ENCODE peak calls at places on chromosomes 16 and 17, in six cellular contexts. V, B, M, Z, T and X are unnamed samples.

GRCh38 chr17:66495035-66495434 is 192.6 kb downstream of the PRKCA start:
- DNase-seq in V (no peak), B (no peak), M (no peak), Z (no peak), T (no peak), X (no peak)

GRCh38 chr17:68085751-68086445 is 50.4 kb downstream of the KPNA2 start:
- DNase-seq in V (peak; percentile 57), B (no peak), M (no peak), Z (peak; percentile 15), T (peak; percentile 34), X (no peak)

GRCh38 chr16:1890701-1891035 is 18.7 kb upstream of the MEIOB start:
- DNase-seq in V (no peak), B (no peak), M (no peak), Z (no peak), T (no peak), X (no peak)

GRCh38 chr17:40176409-40177110 is 710 bp upstream of the RAPGEFL1 start:
- DNase-seq in V (peak; percentile 83), B (no peak), M (no peak), Z (no peak), T (no peak), X (peak; percentile 87)

GRCh38 chr17:13647551-13647950 is 45.8 kb upstream of the HS3ST3A1 start:
- DNase-seq in V (no peak), B (peak; percentile 9), M (no peak), Z (no peak), T (no peak), X (no peak)

GRCh38 chr17:56798916-56799315 is 34.8 kb downstream of the C17orf67 start:
- DNase-seq in V (no peak), B (no peak), M (no peak), Z (peak; percentile 65), T (no peak), X (no peak)

GRCh38 chr17:8326591-8327583 is 12.8 kb upstream of the ODF4 start:
- DNase-seq in V (no peak), B (peak; percentile 36), M (no peak), Z (peak; percentile 54), T (no peak), X (no peak)

GRCh38 chr16:67341250-67341649 is 14.6 kb downstream of the LRRC36 start:
- DNase-seq in V (no peak), B (no peak), M (no peak), Z (no peak), T (no peak), X (no peak)

GRCh38 chr17:6248061-6248460 is 177.9 kb downstream of the WSCD1 start:
- DNase-seq in V (no peak), B (no peak), M (no peak), Z (no peak), T (no peak), X (no peak)

GRCh38 chr16:66130296-66130910 is 236.1 kb upstream of the CDH5 start:
- DNase-seq in V (no peak), B (peak; percentile 41), M (no peak), Z (no peak), T (no peak), X (no peak)

GRCh38 chr16:72434159-72434558 is 262.2 kb upstream of the PMFBP1 start:
- DNase-seq in V (no peak), B (peak; percentile 55), M (no peak), Z (no peak), T (no peak), X (peak; percentile 4)

GRCh38 chr17:40323731-40324650 is 15.0 kb downstream of the RARA start:
- DNase-seq in V (peak; percentile 53), B (peak; percentile 64), M (no peak), Z (no peak), T (peak; percentile 27), X (no peak)

GRCh38 chr16:57140866-57141668 is 44.8 kb downstream of the PSME3IP1 start:
- DNase-seq in V (no peak), B (no peak), M (no peak), Z (no peak), T (no peak), X (no peak)

GRCh38 chr16:1363501-1364041 is 11.8 kb downstream of the GNPTG start:
- DNase-seq in V (peak; percentile 84), B (peak; percentile 44), M (peak; percentile 87), Z (peak; percentile 87), T (no peak), X (peak; percentile 44)

GRCh38 chr16:48081656-48082055 is 74.1 kb downstream of the ABCC12 start:
- DNase-seq in V (no peak), B (peak; percentile 94), M (no peak), Z (no peak), T (no peak), X (peak; percentile 90)

GRCh38 chr17:74875155-74875969 is 2.6 kb upstream of the FDXR start:
- DNase-seq in V (no peak), B (no peak), M (no peak), Z (no peak), T (no peak), X (no peak)

GRCh38 chr17:64418506-64419339 is 28.1 kb upstream of the PECAM1 start:
- DNase-seq in V (no peak), B (peak; percentile 91), M (peak; percentile 66), Z (peak; percentile 39), T (peak; percentile 48), X (peak; percentile 39)

GRCh38 chr16:11257131-11257938 is 1.3 kb upstream of the SOCS1 start:
- DNase-seq in V (peak; percentile 77), B (peak; percentile 90), M (peak; percentile 77), Z (peak; percentile 87), T (peak; percentile 35), X (peak; percentile 72)

GRCh38 chr17:9977175-9977574 is 72.1 kb upstream of the RCVRN start:
- DNase-seq in V (no peak), B (no peak), M (no peak), Z (no peak), T (no peak), X (no peak)

GRCh38 chr17:4152471-4152870 is 9.5 kb downstream of the CYB5D2 start:
- DNase-seq in V (no peak), B (peak; percentile 86), M (no peak), Z (no peak), T (no peak), X (peak; percentile 77)

GRCh38 chr17:5892897-5893656 is 177.1 kb upstream of the WSCD1 start:
- DNase-seq in V (no peak), B (no peak), M (no peak), Z (peak; percentile 34), T (no peak), X (no peak)

GRCh38 chr17:77433385-77434135 is 292.8 kb downstream of the SEC14L1 start:
- DNase-seq in V (no peak), B (peak; percentile 65), M (no peak), Z (no peak), T (no peak), X (no peak)

GRCh38 chr17:83050651-83051422 is 28.6 kb upstream of the METRNL start:
- DNase-seq in V (peak; percentile 76), B (no peak), M (no peak), Z (no peak), T (no peak), X (no peak)

GRCh38 chr17:40460585-40460975 is 17.3 kb downstream of the IGFBP4 start:
- DNase-seq in V (no peak), B (no peak), M (no peak), Z (no peak), T (no peak), X (no peak)

GRCh38 chr17:42522263-42522790 is 13.7 kb upstream of the NAGLU start:
- DNase-seq in V (no peak), B (no peak), M (no peak), Z (no peak), T (no peak), X (no peak)

GRCh38 chr17:34979650-34980352 is 511 bp upstream of the LIG3 start:
- DNase-seq in V (no peak), B (peak; percentile 28), M (no peak), Z (peak; percentile 44), T (no peak), X (no peak)

GRCh38 chr17:30717290-30718098 is 107.0 kb downstream of the CRLF3 start:
- DNase-seq in V (peak; percentile 18), B (no peak), M (no peak), Z (no peak), T (no peak), X (no peak)

GRCh38 chr17:35352284-35352683 is 21.1 kb downstream of the SLFN11 start:
- DNase-seq in V (no peak), B (no peak), M (no peak), Z (no peak), T (no peak), X (no peak)

GRCh38 chr17:21125862-21126261 is 902 bp upstream of the DHRS7B start:
- DNase-seq in V (no peak), B (no peak), M (no peak), Z (no peak), T (no peak), X (no peak)

GRCh38 chr16:49910761-49911160 is 54.8 kb upstream of the ZNF423 start:
- DNase-seq in V (no peak), B (no peak), M (no peak), Z (no peak), T (no peak), X (no peak)

GRCh38 chr17:35245196-35245486 is 2.3 kb downstream of the SLFN5 start:
- DNase-seq in V (no peak), B (peak; percentile 97), M (no peak), Z (no peak), T (no peak), X (peak; percentile 92)

GRCh38 chr16:86011532-86011931 is 112.6 kb downstream of the IRF8 start:
- DNase-seq in V (peak; percentile 34), B (no peak), M (no peak), Z (no peak), T (no peak), X (no peak)

GRCh38 chr16:89489040-89489721 is 1.2 kb downstream of the ANKRD11 start:
- DNase-seq in V (peak; percentile 85), B (peak; percentile 97), M (peak; percentile 69), Z (peak; percentile 83), T (peak; percentile 86), X (peak; percentile 90)

GRCh38 chr17:3886776-3887175 is 6.1 kb downstream of the CAMKK1 start:
- DNase-seq in V (no peak), B (no peak), M (no peak), Z (no peak), T (peak; percentile 8), X (no peak)